ENCODE peak calls at places on chromosomes 3 and 15, in ten cellular contexts. Z is K562, W is fibroblast of lung, U is astrocyte, M is transverse colon, O is sigmoid colon, H is suprapubic skin, C is PC-3, D is ovary, E is psoas muscle. Y is an unnamed sample.

GRCh38 chr15:60059186-60059585 is 55.1 kb downstream of the FOXB1 start:
- DNase-seq in W (no peak), O (no peak), Z (no peak), H (no peak), D (no peak), C (no peak), E (no peak), U (no peak), M (no peak), Y (no peak)

GRCh38 chr15:50140097-50140496 is 21.1 kb upstream of the ATP8B4 start:
- DNase-seq in U (no peak), C (no peak), Z (no peak), W (no peak), O (no peak), M (no peak), H (no peak), E (no peak), D (no peak), Y (no peak)

GRCh38 chr3:12194669-12195161 is 36.0 kb upstream of the TIMP4 start:
- DNase-seq in O (no peak), Z (peak; percentile 43), C (peak; percentile 89), E (no peak), D (no peak), M (peak; percentile 78), W (peak; percentile 87), H (no peak), U (no peak), Y (no peak)

GRCh38 chr3:142595951-142596725 is at the start of gene PLS1:
- DNase-seq in E (peak; percentile 80), C (peak; percentile 91), U (peak; percentile 69), Z (peak; percentile 98), M (peak; percentile 93), O (peak; percentile 92), H (peak; percentile 81), W (peak; percentile 75), D (peak; percentile 89), Y (peak; percentile 89)

GRCh38 chr3:99808163-99808794 is 9.4 kb upstream of the CMSS1 start:
- DNase-seq in M (peak; percentile 29), Z (peak; percentile 49), E (no peak), O (no peak), D (no peak), C (peak; percentile 78), H (no peak), U (peak; percentile 68), W (peak; percentile 85), Y (no peak)

GRCh38 chr3:129424185-129424841 is 4.1 kb downstream of the EFCAB12 start:
- DNase-seq in H (peak; percentile 44), O (no peak), Z (no peak), M (peak; percentile 35), C (peak; percentile 66), D (no peak), E (no peak), U (no peak), W (no peak), Y (no peak)

GRCh38 chr3:37480003-37480402 is 305.6 kb upstream of the LRRFIP2 start:
- DNase-seq in W (no peak), Z (no peak), D (no peak), M (no peak), H (no peak), C (no peak), E (no peak), O (peak; percentile 66), U (no peak), Y (peak; percentile 49)

GRCh38 chr3:119536757-119537156 is 22.7 kb downstream of the CD80 start:
- DNase-seq in H (no peak), O (no peak), U (no peak), W (no peak), Z (no peak), D (no peak), E (no peak), C (no peak), M (no peak), Y (no peak)

GRCh38 chr15:39645138-39645975 is 64.5 kb downstream of the THBS1 start:
- DNase-seq in M (no peak), C (no peak), H (no peak), W (no peak), E (no peak), Z (no peak), U (no peak), O (no peak), D (no peak), Y (no peak)

GRCh38 chr3:176663819-176664218 is 533.5 kb downstream of the TBL1XR1 start:
- DNase-seq in D (no peak), E (no peak), O (no peak), H (no peak), U (peak; percentile 70), Z (no peak), W (peak; percentile 85), M (no peak), C (peak; percentile 74), Y (no peak)

GRCh38 chr3:126986001-126986400 is 3.1 kb downstream of the PLXNA1 start:
- DNase-seq in O (no peak), D (no peak), Z (peak; percentile 63), M (no peak), W (no peak), U (peak; percentile 26), H (no peak), E (no peak), C (no peak), Y (no peak)

GRCh38 chr3:137947120-137947519 is 62.8 kb upstream of the CLDN18 start:
- DNase-seq in M (no peak), U (no peak), W (no peak), E (no peak), Z (no peak), H (no peak), D (no peak), O (no peak), C (no peak), Y (no peak)

GRCh38 chr15:56919708-56920637 is 1.5 kb downstream of the TCF12 start:
- DNase-seq in M (peak; percentile 28), W (peak; percentile 39), O (peak; percentile 75), H (no peak), D (peak; percentile 70), Z (no peak), C (peak; percentile 23), E (peak; percentile 51), U (peak; percentile 73), Y (no peak)

GRCh38 chr3:62870321-62870720 is 4.9 kb downstream of the CADPS start:
- DNase-seq in H (no peak), E (no peak), W (peak; percentile 21), M (no peak), C (peak; percentile 51), U (peak; percentile 79), Z (no peak), O (no peak), D (no peak), Y (no peak)

GRCh38 chr3:20185364-20185732 is 658 bp downstream of the SGO1 start:
- DNase-seq in W (peak; percentile 29), H (no peak), Z (no peak), D (no peak), M (no peak), U (peak; percentile 6), E (no peak), O (no peak), C (peak; percentile 30), Y (no peak)

GRCh38 chr15:50135123-50135541 is 16.1 kb upstream of the ATP8B4 start:
- DNase-seq in C (no peak), D (no peak), M (no peak), O (no peak), U (peak; percentile 65), Z (no peak), H (no peak), W (peak; percentile 62), E (no peak), Y (no peak)

GRCh38 chr3:12840591-12841084 is 727 bp downstream of the RPL32 start:
- DNase-seq in D (no peak), Z (no peak), M (no peak), C (no peak), E (no peak), O (no peak), U (no peak), H (no peak), W (no peak), Y (no peak)

GRCh38 chr3:51684971-51685751 is 14.1 kb downstream of the TEX264 start:
- DNase-seq in W (no peak), D (no peak), O (no peak), E (no peak), H (no peak), M (no peak), U (no peak), Z (peak; percentile 20), C (no peak), Y (no peak)
- H3K27ac ChIP-seq in W (no peak overlapping the region), D (no peak overlapping the region), O (peak overlapping the region; percentile 47), E (peak overlapping the region; percentile 75), H (peak overlapping the region; percentile 79), M (no peak overlapping the region), U (no peak overlapping the region), Z (no peak overlapping the region), C (no peak overlapping the region), Y (no peak overlapping the region)

DNA sequence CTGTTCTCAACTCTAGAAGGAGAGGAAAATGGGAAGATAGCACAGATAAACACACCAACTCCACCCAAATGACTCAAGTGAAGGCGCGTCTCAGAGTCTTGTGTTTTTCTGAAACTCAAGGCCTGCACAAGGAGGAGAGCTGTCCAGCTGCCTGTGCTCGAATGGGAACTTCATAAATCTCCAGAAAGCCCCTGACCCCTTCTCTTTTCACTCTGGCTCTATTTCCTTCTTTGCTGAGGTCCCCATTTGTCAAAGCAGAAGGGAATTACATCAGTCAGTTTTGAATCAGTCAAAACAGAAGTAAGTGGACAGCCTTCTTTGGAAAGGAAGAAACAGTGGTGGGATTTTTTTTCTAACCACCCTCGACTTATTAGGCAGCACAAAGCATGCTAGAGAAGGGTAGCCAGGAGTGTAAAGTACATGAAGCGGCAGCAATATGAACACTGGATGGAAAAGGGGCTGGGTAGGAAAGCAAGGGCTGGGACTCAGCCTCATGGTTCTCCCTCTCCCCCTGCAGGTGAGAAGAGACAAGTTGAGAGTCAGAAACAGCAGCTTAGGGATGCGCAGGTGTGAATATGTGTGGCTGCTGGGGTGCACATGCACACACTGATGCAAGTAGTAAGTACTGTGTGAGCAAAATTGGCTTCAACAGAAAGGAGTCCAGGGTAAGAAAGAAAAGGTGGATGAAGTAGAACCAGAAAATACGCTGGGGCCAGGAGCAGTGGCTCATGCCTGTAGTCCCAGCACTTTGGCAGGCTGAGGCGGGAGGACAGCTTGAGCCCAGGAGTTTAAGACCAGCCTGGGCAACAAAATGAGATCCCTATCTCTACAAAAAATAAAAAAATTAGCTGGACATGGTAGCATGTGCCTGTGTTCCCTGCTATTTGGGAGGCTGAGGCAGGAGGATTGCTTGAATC is 36.6 kb upstream of the MAGEF1 start:
- DNase-seq in O (no peak), U (no peak), C (peak; percentile 70), M (no peak), Z (peak; percentile 52), W (peak; percentile 72), D (peak; percentile 1), H (no peak), E (no peak), Y (no peak)
- TF ChIP-seq CTCF in O (no peak), U (no peak), C (peak; percentile 79), M (peak; percentile 8), Z (peak; percentile 64), W (peak; percentile 21), D (no peak), H (peak; percentile 51), E (no peak), Y (no peak)

GRCh38 chr3:160226740-160227048 is 1.5 kb downstream of the C3orf80 start:
- DNase-seq in M (no peak), E (no peak), Z (no peak), H (no peak), D (no peak), W (no peak), U (no peak), C (no peak), O (no peak), Y (no peak)
- H3K4me3 ChIP-seq in M (peak overlapping the region; percentile 50), E (peak overlapping the region; percentile 76), Z (no peak overlapping the region), H (peak overlapping the region; percentile 64), D (no peak overlapping the region), W (no peak overlapping the region), U (peak overlapping the region; percentile 50), C (no peak overlapping the region), O (peak overlapping the region; percentile 79), Y (peak overlapping the region; percentile 86)

GRCh38 chr15:74994685-74995084 is 678 bp upstream of the SCAMP5 start:
- DNase-seq in D (no peak), E (no peak), C (no peak), W (no peak), M (no peak), U (no peak), H (no peak), Z (no peak), O (no peak), Y (no peak)
- H3K27ac ChIP-seq in D (no peak overlapping the region), E (no peak overlapping the region), C (no peak overlapping the region), W (no peak overlapping the region), M (no peak overlapping the region), U (no peak overlapping the region), H (no peak overlapping the region), Z (no peak overlapping the region), O (no peak overlapping the region), Y (no peak overlapping the region)

Y was measured in coronary artery.